ENCODE peak calls at places on chromosomes 7 and 10, in ten cellular contexts. E is Calu3, Q is H9, G is heart right ventricle, P is cardiac fibroblast, S is left ventricle myocardium inferior, O is HCT116, V is nephron progenitor cell, J is sigmoid colon, T is MM.1S. L is an unnamed sample.

GRCh38 chr7:79876769-79877362 is 257.8 kb upstream of the GNAI1 start:
- DNase-seq in G (no peak), E (peak), S (no peak), O (no peak), V (no peak), J (no peak), P (peak), Q (no peak), T (no peak), L (peak)

GRCh38 chr10:91210435-91210834 is 10.0 kb upstream of the PCGF5 start:
- DNase-seq in P (no peak), T (peak), E (peak), V (no peak), J (no peak), G (no peak), Q (no peak), S (no peak), O (no peak), L (no peak)

GRCh38 chr10:91366687-91367086 is 43.5 kb upstream of the HECTD2 start:
- DNase-seq in J (no peak), S (no peak), T (no peak), E (no peak), V (no peak), O (no peak), Q (no peak), P (no peak), G (no peak), L (peak)

GRCh38 chr10:21831986-21832735 is 171.4 kb downstream of the DNAJC1 start:
- DNase-seq in T (no peak), G (no peak), O (no peak), P (peak), S (no peak), V (no peak), Q (no peak), J (no peak), E (no peak), L (no peak)

GRCh38 chr7:78852951-78853350 is 600.5 kb downstream of the MAGI2 start:
- DNase-seq in P (peak), S (no peak), O (no peak), T (no peak), G (no peak), J (no peak), E (no peak), Q (no peak), V (no peak), L (no peak)

GRCh38 chr7:28102778-28103177 is 77.8 kb downstream of the JAZF1 start:
- DNase-seq in E (no peak), T (no peak), V (no peak), J (peak), G (no peak), Q (no peak), S (no peak), O (peak), P (peak), L (peak)

GRCh38 chr10:7192831-7193348 is 217.9 kb downstream of the SFMBT2 start:
- DNase-seq in Q (no peak), G (no peak), S (no peak), E (no peak), T (no peak), P (no peak), O (no peak), J (no peak), V (no peak), L (no peak)

GRCh38 chr10:104483582-104483981 is 129.9 kb downstream of the CFAP58 start:
- DNase-seq in E (no peak), P (no peak), G (no peak), V (no peak), T (no peak), Q (no peak), O (no peak), J (no peak), S (no peak), L (no peak)

GRCh38 chr10:58010076-58010475 is 257.6 kb downstream of the IPMK start:
- DNase-seq in P (no peak), O (no peak), V (no peak), E (no peak), T (no peak), S (no peak), Q (no peak), J (no peak), G (no peak), L (no peak)

GRCh38 chr7:92366730-92367129 is 80.6 kb upstream of the GATAD1 start:
- DNase-seq in J (no peak), E (no peak), S (no peak), P (peak), G (no peak), Q (no peak), V (no peak), O (no peak), T (no peak), L (no peak)

GRCh38 chr7:158957921-158958471 is 101.6 kb downstream of the DYNC2I1 start:
- DNase-seq in V (no peak), T (no peak), S (no peak), J (no peak), E (peak), P (no peak), O (no peak), Q (peak), G (no peak), L (peak)

GRCh38 chr10:13095929-13096328 is 4.0 kb upstream of the OPTN start:
- DNase-seq in J (no peak), O (no peak), T (no peak), S (no peak), E (no peak), G (no peak), P (no peak), V (no peak), Q (no peak), L (no peak)

GRCh38 chr7:4274286-4274685 is 407.8 kb upstream of the FOXK1 start:
- DNase-seq in J (no peak), S (no peak), P (no peak), V (no peak), O (no peak), G (no peak), T (no peak), E (no peak), Q (no peak), L (no peak)

GRCh38 chr7:130912910-130913720 is 179.1 kb upstream of the KLF14 start:
- DNase-seq in P (peak), J (peak), E (peak), T (peak), G (peak), V (no peak), O (peak), Q (no peak), S (peak), L (peak)

GRCh38 chr10:127980898-127981297 is 74.0 kb downstream of the PTPRE start:
- DNase-seq in O (no peak), G (no peak), V (no peak), Q (no peak), T (no peak), E (no peak), J (no peak), P (no peak), S (no peak), L (no peak)

GRCh38 chr10:22643116-22643515 is 71.3 kb downstream of the PIP4K2A start:
- DNase-seq in O (no peak), P (no peak), Q (no peak), G (no peak), E (peak), V (no peak), T (no peak), S (no peak), J (no peak), L (no peak)

GRCh38 chr7:116399808-116400207 is 99.7 kb upstream of the CAV2 start:
- DNase-seq in P (peak), Q (no peak), V (no peak), O (no peak), E (no peak), S (no peak), T (no peak), G (no peak), J (no peak), L (no peak)

GRCh38 chr10:22999942-23000341 is 72.1 kb downstream of the ARMC3 start:
- DNase-seq in T (no peak), V (no peak), E (no peak), P (no peak), S (no peak), O (no peak), G (no peak), J (no peak), Q (no peak), L (no peak)

GRCh38 chr7:129606801-129607200 is 4.7 kb upstream of the NRF1 start:
- DNase-seq in J (no peak), Q (no peak), V (no peak), S (no peak), P (no peak), T (peak), O (no peak), G (no peak), E (no peak), L (no peak)

GRCh38 chr7:39727614-39728013 is 104.2 kb downstream of the RALA start:
- DNase-seq in J (no peak), T (no peak), S (no peak), P (no peak), G (no peak), V (no peak), O (no peak), E (no peak), Q (no peak), L (no peak)

GRCh38 chr10:121741246-121741645 is 143.0 kb upstream of the FGFR2 start:
- DNase-seq in T (no peak), S (no peak), G (no peak), V (no peak), P (no peak), E (no peak), J (no peak), Q (no peak), O (no peak), L (no peak)

GRCh38 chr10:69004821-69005220 is 16.2 kb downstream of the KIFBP start:
- DNase-seq in E (no peak), V (no peak), J (no peak), G (no peak), P (peak), Q (no peak), S (no peak), O (peak), T (peak), L (peak)

GRCh38 chr7:135670179-135670578 is 7.9 kb downstream of the STMP1 start:
- DNase-seq in G (no peak), O (no peak), J (no peak), T (no peak), V (no peak), S (no peak), Q (no peak), E (no peak), P (peak), L (peak)

GRCh38 chr10:45000138-45000763 is 472 bp upstream of the ZNF22 start:
- DNase-seq in J (peak), Q (no peak), G (peak), P (peak), O (no peak), E (no peak), T (no peak), V (no peak), S (peak), L (no peak)

GRCh38 chr10:73969224-73969811 is 28.6 kb upstream of the VCL start:
- DNase-seq in V (no peak), P (peak), T (no peak), O (no peak), Q (no peak), G (no peak), J (no peak), E (no peak), S (no peak), L (peak)

GRCh38 chr10:89700914-89701237 is 514 bp upstream of the KIF20B start:
- DNase-seq in P (no peak), J (no peak), T (no peak), Q (no peak), S (no peak), E (no peak), O (no peak), G (no peak), V (no peak), L (no peak)

GRCh38 chr10:62788861-62789467 is 15.6 kb upstream of the ADO start:
- DNase-seq in T (no peak), O (no peak), Q (no peak), J (no peak), G (no peak), E (no peak), P (peak), V (no peak), S (no peak), L (no peak)

GRCh38 chr7:2802504-2803341 is 41.4 kb downstream of the GNA12 start:
- DNase-seq in Q (no peak), S (peak), J (peak), O (no peak), V (no peak), P (peak), G (no peak), T (no peak), E (no peak), L (peak)

GRCh38 chr7:9124320-9124719 is 690.9 kb downstream of the NXPH1 start:
- DNase-seq in J (no peak), E (no peak), Q (no peak), G (no peak), P (no peak), V (no peak), O (no peak), S (no peak), T (no peak), L (no peak)

GRCh38 chr10:60488111-60488669 is 98.5 kb upstream of the ANK3 start:
- DNase-seq in V (no peak), E (no peak), Q (no peak), S (no peak), O (no peak), G (no peak), J (no peak), P (no peak), T (no peak), L (peak)

GRCh38 chr7:46162582-46162981 is 241.5 kb upstream of the IGFBP3 start:
- DNase-seq in O (no peak), J (no peak), V (no peak), P (peak), S (no peak), E (no peak), T (no peak), Q (no peak), G (no peak), L (peak)

GRCh38 chr10:2921956-2922680 is 145.2 kb upstream of the PFKP start:
- DNase-seq in V (no peak), T (no peak), E (peak), O (no peak), Q (no peak), P (peak), S (no peak), G (no peak), J (no peak), L (no peak)

GRCh38 chr10:110387983-110388681 is 83.4 kb upstream of the SMNDC1 start:
- DNase-seq in O (no peak), T (peak), J (no peak), E (no peak), P (peak), V (no peak), S (no peak), G (no peak), Q (no peak), L (no peak)

GRCh38 chr10:132550366-132551092 is 12.9 kb downstream of the INPP5A start:
- DNase-seq in Q (peak), V (no peak), P (no peak), E (no peak), T (no peak), S (no peak), O (no peak), J (peak), G (peak), L (no peak)

GRCh38 chr7:102412548-102412947 is 16.4 kb downstream of the PRKRIP1 start:
- DNase-seq in V (no peak), T (peak), G (peak), Q (peak), S (peak), O (no peak), P (peak), J (no peak), E (no peak), L (peak)

GRCh38 chr10:44240766-44241165 is 144.1 kb downstream of the CXCL12 start:
- DNase-seq in J (no peak), T (no peak), Q (no peak), O (no peak), E (no peak), S (no peak), V (no peak), G (no peak), P (peak), L (no peak)

GRCh38 chr7:155299539-155300202 is 2.0 kb downstream of the INSIG1 start:
- DNase-seq in G (no peak), Q (no peak), O (no peak), E (no peak), J (no peak), P (no peak), V (no peak), S (no peak), T (peak), L (no peak)

GRCh38 chr10:110357252-110357780 is 52.6 kb upstream of the SMNDC1 start:
- DNase-seq in P (peak), E (no peak), S (no peak), J (no peak), O (peak), G (no peak), Q (no peak), V (no peak), T (peak), L (peak)

GRCh38 chr7:140039071-140039470 is 23.7 kb downstream of the PARP12 start:
- DNase-seq in G (no peak), V (no peak), P (peak), T (no peak), S (no peak), E (no peak), J (no peak), Q (no peak), O (no peak), L (no peak)

DNA sequence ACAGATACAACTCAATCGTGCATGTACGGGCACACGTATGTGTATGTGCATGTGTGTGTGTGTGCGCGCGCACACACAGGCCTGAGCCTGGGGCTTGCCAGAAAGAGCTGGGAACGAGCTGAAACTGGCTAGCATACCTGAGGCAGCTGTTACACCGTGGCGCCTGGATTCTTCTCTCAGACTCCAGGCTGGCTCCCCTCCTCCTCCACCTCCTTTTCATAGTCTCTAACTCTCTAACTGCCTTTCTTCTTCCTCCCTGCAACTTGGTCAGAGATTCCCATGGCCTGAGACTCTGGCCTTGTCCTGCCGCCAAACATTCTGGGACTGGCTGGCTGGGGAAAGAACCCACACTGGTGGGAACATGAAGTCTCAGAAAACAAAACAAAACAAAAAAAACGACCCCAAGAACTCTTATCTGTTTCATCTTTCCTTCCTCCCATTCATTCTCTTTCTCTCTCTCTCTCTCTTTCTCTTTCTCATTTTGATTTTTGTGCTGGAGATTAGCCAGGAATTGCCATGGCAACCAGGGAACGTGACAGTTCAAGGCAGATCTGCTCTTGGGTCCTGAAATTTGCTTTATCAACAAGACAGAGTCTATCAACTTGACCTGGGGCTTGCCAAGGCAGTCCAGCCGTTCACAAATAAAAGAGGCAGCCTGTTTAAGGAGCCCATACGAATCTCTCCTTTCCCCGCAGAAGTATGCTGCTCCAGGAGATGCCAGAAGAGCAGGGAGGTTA is 76.8 kb upstream of the SEM1 start:
- DNase-seq in Q (peak), T (no peak), V (no peak), S (peak), G (peak), E (no peak), J (no peak), O (no peak), P (no peak), L (no peak)
- TF ChIP-seq CTCF in Q (no peak), T (no peak), V (no peak), S (no peak), G (no peak), E (no peak), J (no peak), O (no peak), P (no peak), L (no peak)

GRCh38 chr10:46022978-46023702 is 7.3 kb downstream of the NCOA4 start:
- DNase-seq in O (peak), J (peak), Q (peak), E (peak), V (peak), S (peak), G (peak), T (peak), P (peak), L (peak)
- TF ChIP-seq CTCF in O (peak), J (no peak), Q (no peak), E (no peak), V (peak), S (peak), G (peak), T (peak), P (peak), L (no peak)

DNA sequence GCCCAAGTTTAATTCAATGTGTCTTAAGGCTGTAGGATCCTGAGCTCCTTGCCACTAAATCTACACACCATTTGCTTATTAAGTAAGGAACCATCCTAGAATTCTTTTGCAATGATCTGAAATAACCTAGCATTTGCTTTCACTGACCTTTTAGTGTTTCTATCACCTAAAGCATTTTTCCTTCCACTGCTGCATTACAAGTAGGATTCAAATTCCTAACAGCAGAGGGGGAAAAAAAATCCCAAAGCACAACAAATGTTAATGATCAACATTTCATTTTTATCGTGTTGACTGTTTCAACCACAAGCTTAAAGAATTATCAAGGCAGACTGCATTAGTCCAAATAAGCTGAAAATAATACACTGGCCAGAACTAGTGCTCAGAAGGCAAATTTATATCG is 174.7 kb upstream of the TCF7L2 start:
- DNase-seq in G (no peak), J (no peak), O (no peak), Q (no peak), V (no peak), E (no peak), S (no peak), P (no peak), T (no peak), L (no peak)
- TF ChIP-seq CTCF in G (peak), J (no peak), O (peak), Q (peak), V (no peak), E (no peak), S (no peak), P (no peak), T (no peak), L (no peak)

GRCh38 chr7:20076835-20077234 is 140.3 kb downstream of the MACC1 start:
- DNase-seq in G (no peak), S (no peak), J (no peak), T (no peak), V (no peak), P (no peak), Q (no peak), E (no peak), O (no peak), L (no peak)
- TF ChIP-seq CTCF in G (no peak), S (no peak), J (no peak), T (no peak), V (no peak), P (no peak), Q (no peak), E (no peak), O (no peak), L (no peak)

L was measured in MCF 10A.